ENCODE peak calls at places on chromosome 14, in seven cellular contexts. One of them, this sample, is unnamed.

GRCh38 chr14:69090187-69090789 is 62.6 kb downstream of the DCAF5 start:
- DNase-seq in foreskin keratinocyte: no peak
- DNase-seq in kidney glomerular epithelial cell: peak; percentile 23
- DNase-seq in HCEC 1CT: peak; percentile 30
- DNase-seq in MCF 10A: peak; percentile 65
- DNase-seq in activated T-cell treated with anti-CD3 and anti-CD28 coated beads for 1 hour: no peak
- DNase-seq in Right ventricle myocardium superior: no peak
- DNase-seq in this sample: no peak

GRCh38 chr14:92500491-92500941 is 13.1 kb upstream of the RIN3 start:
- DNase-seq in foreskin keratinocyte: no peak
- DNase-seq in kidney glomerular epithelial cell: no peak
- DNase-seq in HCEC 1CT: no peak
- DNase-seq in MCF 10A: no peak
- DNase-seq in activated T-cell treated with anti-CD3 and anti-CD28 coated beads for 1 hour: no peak
- DNase-seq in Right ventricle myocardium superior: peak; percentile 81
- DNase-seq in this sample: no peak

GRCh38 chr14:106083082-106083481 is 556.7 kb downstream of the TMEM121 start:
- DNase-seq in foreskin keratinocyte: no peak
- DNase-seq in kidney glomerular epithelial cell: no peak
- DNase-seq in HCEC 1CT: no peak
- DNase-seq in MCF 10A: peak; percentile 13
- DNase-seq in activated T-cell treated with anti-CD3 and anti-CD28 coated beads for 1 hour: no peak
- DNase-seq in Right ventricle myocardium superior: no peak
- DNase-seq in this sample: no peak

GRCh38 chr14:87847216-87847615 is 145.8 kb downstream of the GALC start:
- DNase-seq in foreskin keratinocyte: peak; percentile 49
- DNase-seq in kidney glomerular epithelial cell: no peak
- DNase-seq in HCEC 1CT: no peak
- DNase-seq in MCF 10A: no peak
- DNase-seq in activated T-cell treated with anti-CD3 and anti-CD28 coated beads for 1 hour: no peak
- DNase-seq in Right ventricle myocardium superior: no peak
- DNase-seq in this sample: no peak

GRCh38 chr14:55026441-55026792 is 482 bp downstream of the WDHD1 start:
- DNase-seq in foreskin keratinocyte: no peak
- DNase-seq in kidney glomerular epithelial cell: no peak
- DNase-seq in HCEC 1CT: no peak
- DNase-seq in MCF 10A: no peak
- DNase-seq in activated T-cell treated with anti-CD3 and anti-CD28 coated beads for 1 hour: no peak
- DNase-seq in Right ventricle myocardium superior: no peak
- DNase-seq in this sample: no peak

GRCh38 chr14:65303902-65304222 is 108.7 kb upstream of the FUT8 start:
- DNase-seq in foreskin keratinocyte: no peak
- DNase-seq in kidney glomerular epithelial cell: no peak
- DNase-seq in HCEC 1CT: no peak
- DNase-seq in MCF 10A: no peak
- DNase-seq in activated T-cell treated with anti-CD3 and anti-CD28 coated beads for 1 hour: no peak
- DNase-seq in Right ventricle myocardium superior: no peak
- DNase-seq in this sample: no peak

GRCh38 chr14:68234101-68234905 is 414.7 kb downstream of the RAD51B start:
- DNase-seq in foreskin keratinocyte: no peak
- DNase-seq in kidney glomerular epithelial cell: no peak
- DNase-seq in HCEC 1CT: no peak
- DNase-seq in MCF 10A: no peak
- DNase-seq in activated T-cell treated with anti-CD3 and anti-CD28 coated beads for 1 hour: no peak
- DNase-seq in Right ventricle myocardium superior: no peak
- DNase-seq in this sample: no peak

GRCh38 chr14:104301731-104302460 is 163.5 kb downstream of the KIF26A start:
- DNase-seq in foreskin keratinocyte: no peak
- DNase-seq in kidney glomerular epithelial cell: no peak
- DNase-seq in HCEC 1CT: no peak
- DNase-seq in MCF 10A: no peak
- DNase-seq in activated T-cell treated with anti-CD3 and anti-CD28 coated beads for 1 hour: no peak
- DNase-seq in Right ventricle myocardium superior: peak; percentile 24
- DNase-seq in this sample: no peak

GRCh38 chr14:76292561-76292960 is 83.4 kb upstream of the ESRRB start:
- DNase-seq in foreskin keratinocyte: no peak
- DNase-seq in kidney glomerular epithelial cell: no peak
- DNase-seq in HCEC 1CT: no peak
- DNase-seq in MCF 10A: no peak
- DNase-seq in activated T-cell treated with anti-CD3 and anti-CD28 coated beads for 1 hour: no peak
- DNase-seq in Right ventricle myocardium superior: no peak
- DNase-seq in this sample: no peak

GRCh38 chr14:84961637-84962036 is 568.3 kb upstream of the FLRT2 start:
- DNase-seq in foreskin keratinocyte: no peak
- DNase-seq in kidney glomerular epithelial cell: no peak
- DNase-seq in HCEC 1CT: no peak
- DNase-seq in MCF 10A: no peak
- DNase-seq in activated T-cell treated with anti-CD3 and anti-CD28 coated beads for 1 hour: no peak
- DNase-seq in Right ventricle myocardium superior: no peak
- DNase-seq in this sample: no peak

GRCh38 chr14:99129211-99129696 is 142.7 kb downstream of the BCL11B start:
- DNase-seq in foreskin keratinocyte: no peak
- DNase-seq in kidney glomerular epithelial cell: no peak
- DNase-seq in HCEC 1CT: no peak
- DNase-seq in MCF 10A: no peak
- DNase-seq in activated T-cell treated with anti-CD3 and anti-CD28 coated beads for 1 hour: no peak
- DNase-seq in Right ventricle myocardium superior: no peak
- DNase-seq in this sample: no peak

GRCh38 chr14:30214456-30215090 is 286.9 kb upstream of the PRKD1 start:
- DNase-seq in foreskin keratinocyte: no peak
- DNase-seq in kidney glomerular epithelial cell: peak; percentile 57
- DNase-seq in HCEC 1CT: peak; percentile 78
- DNase-seq in MCF 10A: peak; percentile 72
- DNase-seq in activated T-cell treated with anti-CD3 and anti-CD28 coated beads for 1 hour: no peak
- DNase-seq in Right ventricle myocardium superior: no peak
- DNase-seq in this sample: peak; percentile 75

GRCh38 chr14:35687335-35687939 is 121.7 kb downstream of the RALGAPA1 start:
- DNase-seq in foreskin keratinocyte: peak; percentile 16
- DNase-seq in kidney glomerular epithelial cell: peak; percentile 18
- DNase-seq in HCEC 1CT: peak; percentile 49
- DNase-seq in MCF 10A: peak; percentile 63
- DNase-seq in activated T-cell treated with anti-CD3 and anti-CD28 coated beads for 1 hour: no peak
- DNase-seq in Right ventricle myocardium superior: no peak
- DNase-seq in this sample: peak; percentile 46

GRCh38 chr14:106039400-106039799 is 513.0 kb downstream of the TMEM121 start:
- DNase-seq in foreskin keratinocyte: no peak
- DNase-seq in kidney glomerular epithelial cell: peak; percentile 0
- DNase-seq in HCEC 1CT: no peak
- DNase-seq in MCF 10A: peak; percentile 35
- DNase-seq in activated T-cell treated with anti-CD3 and anti-CD28 coated beads for 1 hour: peak; percentile 35
- DNase-seq in Right ventricle myocardium superior: no peak
- DNase-seq in this sample: no peak

GRCh38 chr14:57869530-57870088 is 3.7 kb upstream of the SLC35F4 start:
- DNase-seq in foreskin keratinocyte: no peak
- DNase-seq in kidney glomerular epithelial cell: no peak
- DNase-seq in HCEC 1CT: no peak
- DNase-seq in MCF 10A: no peak
- DNase-seq in activated T-cell treated with anti-CD3 and anti-CD28 coated beads for 1 hour: no peak
- DNase-seq in Right ventricle myocardium superior: no peak
- DNase-seq in this sample: no peak

GRCh38 chr14:65847065-65847847 is 434.7 kb downstream of the FUT8 start:
- DNase-seq in foreskin keratinocyte: no peak
- DNase-seq in kidney glomerular epithelial cell: no peak
- DNase-seq in HCEC 1CT: no peak
- DNase-seq in MCF 10A: no peak
- DNase-seq in activated T-cell treated with anti-CD3 and anti-CD28 coated beads for 1 hour: peak; percentile 45
- DNase-seq in Right ventricle myocardium superior: no peak
- DNase-seq in this sample: no peak

GRCh38 chr14:99062216-99062615 is 209.8 kb downstream of the BCL11B start:
- DNase-seq in foreskin keratinocyte: no peak
- DNase-seq in kidney glomerular epithelial cell: no peak
- DNase-seq in HCEC 1CT: no peak
- DNase-seq in MCF 10A: no peak
- DNase-seq in activated T-cell treated with anti-CD3 and anti-CD28 coated beads for 1 hour: no peak
- DNase-seq in Right ventricle myocardium superior: no peak
- DNase-seq in this sample: no peak

GRCh38 chr14:99286761-99287160 is 14.8 kb upstream of the BCL11B start:
- DNase-seq in foreskin keratinocyte: no peak
- DNase-seq in kidney glomerular epithelial cell: no peak
- DNase-seq in HCEC 1CT: no peak
- DNase-seq in MCF 10A: no peak
- DNase-seq in activated T-cell treated with anti-CD3 and anti-CD28 coated beads for 1 hour: no peak
- DNase-seq in Right ventricle myocardium superior: no peak
- DNase-seq in this sample: no peak

GRCh38 chr14:104746951-104747481 is 5.9 kb upstream of the SIVA1 start:
- DNase-seq in foreskin keratinocyte: peak; percentile 77
- DNase-seq in kidney glomerular epithelial cell: no peak
- DNase-seq in HCEC 1CT: no peak
- DNase-seq in MCF 10A: no peak
- DNase-seq in activated T-cell treated with anti-CD3 and anti-CD28 coated beads for 1 hour: no peak
- DNase-seq in Right ventricle myocardium superior: peak; percentile 71
- DNase-seq in this sample: no peak

GRCh38 chr14:65164068-65164824 is 61.9 kb upstream of the MAX start:
- DNase-seq in foreskin keratinocyte: no peak
- DNase-seq in kidney glomerular epithelial cell: peak; percentile 18
- DNase-seq in HCEC 1CT: peak; percentile 44
- DNase-seq in MCF 10A: peak; percentile 70
- DNase-seq in activated T-cell treated with anti-CD3 and anti-CD28 coated beads for 1 hour: no peak
- DNase-seq in Right ventricle myocardium superior: no peak
- DNase-seq in this sample: peak; percentile 58

GRCh38 chr14:74973003-74973614 is 17.7 kb upstream of the PGF start:
- DNase-seq in foreskin keratinocyte: no peak
- DNase-seq in kidney glomerular epithelial cell: no peak
- DNase-seq in HCEC 1CT: no peak
- DNase-seq in MCF 10A: no peak
- DNase-seq in activated T-cell treated with anti-CD3 and anti-CD28 coated beads for 1 hour: no peak
- DNase-seq in Right ventricle myocardium superior: peak; percentile 86
- DNase-seq in this sample: no peak

GRCh38 chr14:30227871-30228270 is 300.2 kb upstream of the PRKD1 start:
- DNase-seq in foreskin keratinocyte: peak; percentile 21
- DNase-seq in kidney glomerular epithelial cell: peak; percentile 42
- DNase-seq in HCEC 1CT: peak; percentile 82
- DNase-seq in MCF 10A: peak; percentile 77
- DNase-seq in activated T-cell treated with anti-CD3 and anti-CD28 coated beads for 1 hour: no peak
- DNase-seq in Right ventricle myocardium superior: peak; percentile 44
- DNase-seq in this sample: peak; percentile 87

GRCh38 chr14:72962829-72963312 is 36.6 kb downstream of the DCAF4 start:
- DNase-seq in foreskin keratinocyte: peak; percentile 33
- DNase-seq in kidney glomerular epithelial cell: peak; percentile 70
- DNase-seq in HCEC 1CT: peak; percentile 83
- DNase-seq in MCF 10A: peak; percentile 89
- DNase-seq in activated T-cell treated with anti-CD3 and anti-CD28 coated beads for 1 hour: no peak
- DNase-seq in Right ventricle myocardium superior: no peak
- DNase-seq in this sample: peak; percentile 83

GRCh38 chr14:65864549-65864948 is 452.0 kb downstream of the FUT8 start:
- DNase-seq in foreskin keratinocyte: no peak
- DNase-seq in kidney glomerular epithelial cell: no peak
- DNase-seq in HCEC 1CT: no peak
- DNase-seq in MCF 10A: no peak
- DNase-seq in activated T-cell treated with anti-CD3 and anti-CD28 coated beads for 1 hour: no peak
- DNase-seq in Right ventricle myocardium superior: no peak
- DNase-seq in this sample: no peak

GRCh38 chr14:37185670-37186069 is 12.1 kb upstream of the MIPOL1 start:
- DNase-seq in foreskin keratinocyte: no peak
- DNase-seq in kidney glomerular epithelial cell: no peak
- DNase-seq in HCEC 1CT: no peak
- DNase-seq in MCF 10A: no peak
- DNase-seq in activated T-cell treated with anti-CD3 and anti-CD28 coated beads for 1 hour: no peak
- DNase-seq in Right ventricle myocardium superior: no peak
- DNase-seq in this sample: no peak

This sample was measured in LHCN-M2.